ENCODE peak calls at places on chromosomes 7 and 10, in five cellular contexts. One of them, this sample, is unnamed.

GRCh38 chr10:94320285-94320914 is 42.3 kb downstream of the NOC3L start:
- DNase-seq in NCI-H226: peak
- DNase-seq in left cardiac atrium: peak
- DNase-seq in vagina: no peak
- DNase-seq in HCT116: peak
- DNase-seq in this sample: peak

GRCh38 chr10:100364735-100365391 is 17.8 kb downstream of the SCD start:
- DNase-seq in NCI-H226: peak
- DNase-seq in left cardiac atrium: peak
- DNase-seq in HCT116: peak
- DNase-seq in vagina: no peak
- DNase-seq in this sample: peak

GRCh38 chr7:50560865-50561351 is 4.3 kb downstream of the DDC start:
- DNase-seq in HCT116: no peak
- DNase-seq in vagina: no peak
- DNase-seq in NCI-H226: no peak
- DNase-seq in left cardiac atrium: no peak
- DNase-seq in this sample: no peak

GRCh38 chr10:5606864-5607263 is 59.5 kb downstream of the ASB13 start:
- DNase-seq in left cardiac atrium: no peak
- DNase-seq in HCT116: no peak
- DNase-seq in vagina: no peak
- DNase-seq in NCI-H226: no peak
- DNase-seq in this sample: peak

GRCh38 chr10:43222296-43222695 is 44.6 kb downstream of the RASGEF1A start:
- DNase-seq in HCT116: no peak
- DNase-seq in NCI-H226: no peak
- DNase-seq in vagina: no peak
- DNase-seq in left cardiac atrium: peak
- DNase-seq in this sample: no peak

GRCh38 chr10:31923389-31923788 is 5.2 kb downstream of the ARHGAP12 start:
- DNase-seq in left cardiac atrium: no peak
- DNase-seq in NCI-H226: no peak
- DNase-seq in HCT116: no peak
- DNase-seq in vagina: no peak
- DNase-seq in this sample: no peak

GRCh38 chr10:69835875-69836727 is 34.4 kb downstream of the COL13A1 start:
- DNase-seq in NCI-H226: no peak
- DNase-seq in vagina: no peak
- DNase-seq in HCT116: no peak
- DNase-seq in left cardiac atrium: no peak
- DNase-seq in this sample: no peak

GRCh38 chr7:1611708-1612241 is 41.9 kb upstream of the PSMG3 start:
- DNase-seq in vagina: no peak
- DNase-seq in left cardiac atrium: no peak
- DNase-seq in NCI-H226: peak
- DNase-seq in HCT116: peak
- DNase-seq in this sample: no peak

GRCh38 chr10:69874464-69874863 is 72.8 kb downstream of the COL13A1 start:
- DNase-seq in vagina: no peak
- DNase-seq in NCI-H226: peak
- DNase-seq in HCT116: no peak
- DNase-seq in left cardiac atrium: no peak
- DNase-seq in this sample: no peak

GRCh38 chr10:71746344-71747037 is 26.8 kb downstream of the VSIR start:
- DNase-seq in NCI-H226: peak
- DNase-seq in left cardiac atrium: peak
- DNase-seq in vagina: no peak
- DNase-seq in HCT116: no peak
- DNase-seq in this sample: no peak

GRCh38 chr7:102085223-102085772 is 201.4 kb upstream of the SH2B2 start:
- DNase-seq in vagina: no peak
- DNase-seq in NCI-H226: peak
- DNase-seq in left cardiac atrium: no peak
- DNase-seq in HCT116: no peak
- DNase-seq in this sample: no peak

GRCh38 chr10:132272061-132272766 is 35.5 kb downstream of the STK32C start:
- DNase-seq in NCI-H226: no peak
- DNase-seq in left cardiac atrium: peak
- DNase-seq in HCT116: no peak
- DNase-seq in vagina: no peak
- DNase-seq in this sample: no peak

GRCh38 chr10:77825965-77826364 is 100.6 kb downstream of the DLG5 start:
- DNase-seq in vagina: no peak
- DNase-seq in HCT116: no peak
- DNase-seq in left cardiac atrium: no peak
- DNase-seq in NCI-H226: no peak
- DNase-seq in this sample: peak

GRCh38 chr10:133185916-133186315 is 25.9 kb downstream of the KNDC1 start:
- DNase-seq in left cardiac atrium: no peak
- DNase-seq in vagina: no peak
- DNase-seq in HCT116: no peak
- DNase-seq in NCI-H226: no peak
- DNase-seq in this sample: no peak

GRCh38 chr7:70480913-70481579 is 650.9 kb upstream of the GALNT17 start:
- DNase-seq in left cardiac atrium: no peak
- DNase-seq in vagina: no peak
- DNase-seq in HCT116: no peak
- DNase-seq in NCI-H226: no peak
- DNase-seq in this sample: peak

GRCh38 chr10:47050618-47051455 is 139.6 kb downstream of the PTPN20 start:
- DNase-seq in NCI-H226: peak
- DNase-seq in vagina: peak
- DNase-seq in left cardiac atrium: no peak
- DNase-seq in HCT116: no peak
- DNase-seq in this sample: no peak

GRCh38 chr7:117324940-117325339 is 2.1 kb upstream of the WNT2 start:
- DNase-seq in left cardiac atrium: peak
- DNase-seq in HCT116: no peak
- DNase-seq in NCI-H226: no peak
- DNase-seq in vagina: no peak
- DNase-seq in this sample: no peak

GRCh38 chr7:30254717-30255095 is 29.7 kb upstream of the ZNRF2 start:
- DNase-seq in HCT116: no peak
- DNase-seq in NCI-H226: no peak
- DNase-seq in left cardiac atrium: no peak
- DNase-seq in vagina: no peak
- DNase-seq in this sample: no peak

GRCh38 chr7:78587443-78588044 is 789.0 kb downstream of the PHTF2 start:
- DNase-seq in left cardiac atrium: no peak
- DNase-seq in vagina: no peak
- DNase-seq in HCT116: peak
- DNase-seq in NCI-H226: no peak
- DNase-seq in this sample: peak

GRCh38 chr10:128884496-128884895 is 582.5 kb upstream of the MGMT start:
- DNase-seq in vagina: no peak
- DNase-seq in left cardiac atrium: no peak
- DNase-seq in NCI-H226: no peak
- DNase-seq in HCT116: no peak
- DNase-seq in this sample: no peak

GRCh38 chr10:129758591-129759021 is 205.5 kb downstream of the EBF3 start:
- DNase-seq in vagina: peak
- DNase-seq in NCI-H226: no peak
- DNase-seq in HCT116: no peak
- DNase-seq in left cardiac atrium: peak
- DNase-seq in this sample: no peak

GRCh38 chr7:27119412-27119911 is 11.1 kb downstream of the HOXA4 start:
- DNase-seq in NCI-H226: no peak
- DNase-seq in left cardiac atrium: no peak
- DNase-seq in HCT116: no peak
- DNase-seq in vagina: no peak
- DNase-seq in this sample: no peak

GRCh38 chr10:46992794-46993552 is 81.7 kb downstream of the PTPN20 start:
- DNase-seq in NCI-H226: peak
- DNase-seq in HCT116: peak
- DNase-seq in left cardiac atrium: peak
- DNase-seq in vagina: no peak
- DNase-seq in this sample: peak

GRCh38 chr10:28661035-28661434 is 16.3 kb upstream of the BAMBI start:
- DNase-seq in NCI-H226: peak
- DNase-seq in left cardiac atrium: peak
- DNase-seq in vagina: no peak
- DNase-seq in HCT116: no peak
- DNase-seq in this sample: no peak

GRCh38 chr7:30164567-30164966 is 29.8 kb downstream of the MTURN start:
- DNase-seq in NCI-H226: peak
- DNase-seq in left cardiac atrium: no peak
- DNase-seq in HCT116: peak
- DNase-seq in vagina: no peak
- DNase-seq in this sample: peak

GRCh38 chr7:157667261-157667660 is 330.5 kb downstream of the DNAJB6 start:
- DNase-seq in left cardiac atrium: no peak
- DNase-seq in vagina: no peak
- DNase-seq in HCT116: no peak
- DNase-seq in NCI-H226: no peak
- DNase-seq in this sample: no peak

GRCh38 chr7:73739387-73739767 is 775 bp upstream of the ABHD11 start:
- DNase-seq in NCI-H226: no peak
- DNase-seq in left cardiac atrium: no peak
- DNase-seq in vagina: no peak
- DNase-seq in HCT116: no peak
- DNase-seq in this sample: no peak

GRCh38 chr10:85265121-85265520 is 936.7 kb downstream of the CCSER2 start:
- DNase-seq in vagina: no peak
- DNase-seq in HCT116: no peak
- DNase-seq in NCI-H226: no peak
- DNase-seq in left cardiac atrium: no peak
- DNase-seq in this sample: no peak

GRCh38 chr10:47079177-47079580 is 168.0 kb downstream of the PTPN20 start:
- DNase-seq in HCT116: no peak
- DNase-seq in NCI-H226: peak
- DNase-seq in left cardiac atrium: no peak
- DNase-seq in vagina: no peak
- DNase-seq in this sample: no peak